ENCODE peak calls at places on chromosomes 13 and 19, in nine cellular contexts. One of them, this sample, is unnamed.

GRCh38 chr13:111484129-111484925 is 163.9 kb downstream of the TEX29 start:
- DNase-seq in CD4-positive, CD25-positive, alpha-beta regulatory T cell: no peak
- DNase-seq in T1000: no peak
- DNase-seq in cardiac fibroblast: no peak
- DNase-seq in heart right ventricle: no peak
- DNase-seq in NCI-H226: no peak
- DNase-seq in stimulated activated CD4-positive, alpha-beta T cell treated with anti-CD3 and anti-CD28 coated beads, Interleukin-12 subunit alpha, Interleukin-12 subunit beta, amount 100 ng/mL, for 4 hours: no peak
- DNase-seq in SJCRH30: no peak
- DNase-seq in H54: no peak
- DNase-seq in this sample: no peak

GRCh38 chr13:67223024-67223423 is 7.1 kb downstream of the PCDH9 start:
- DNase-seq in heart right ventricle: no peak
- DNase-seq in cardiac fibroblast: peak; percentile 48
- DNase-seq in stimulated activated CD4-positive, alpha-beta T cell treated with anti-CD3 and anti-CD28 coated beads, Interleukin-12 subunit alpha, Interleukin-12 subunit beta, amount 100 ng/mL, for 4 hours: no peak
- DNase-seq in NCI-H226: peak; percentile 4
- DNase-seq in H54: no peak
- DNase-seq in SJCRH30: no peak
- DNase-seq in CD4-positive, CD25-positive, alpha-beta regulatory T cell: no peak
- DNase-seq in T1000: no peak
- DNase-seq in this sample: no peak

GRCh38 chr19:18657590-18658365 is 20.9 kb downstream of the KLHL26 start:
- DNase-seq in CD4-positive, CD25-positive, alpha-beta regulatory T cell: no peak
- DNase-seq in T1000: peak; percentile 62
- DNase-seq in heart right ventricle: peak; percentile 84
- DNase-seq in NCI-H226: peak; percentile 98
- DNase-seq in SJCRH30: peak; percentile 68
- DNase-seq in H54: peak; percentile 82
- DNase-seq in cardiac fibroblast: peak; percentile 97
- DNase-seq in stimulated activated CD4-positive, alpha-beta T cell treated with anti-CD3 and anti-CD28 coated beads, Interleukin-12 subunit alpha, Interleukin-12 subunit beta, amount 100 ng/mL, for 4 hours: no peak
- DNase-seq in this sample: no peak

GRCh38 chr13:85204668-85205344 is 594.4 kb downstream of the SLITRK6 start:
- DNase-seq in stimulated activated CD4-positive, alpha-beta T cell treated with anti-CD3 and anti-CD28 coated beads, Interleukin-12 subunit alpha, Interleukin-12 subunit beta, amount 100 ng/mL, for 4 hours: no peak
- DNase-seq in heart right ventricle: no peak
- DNase-seq in cardiac fibroblast: no peak
- DNase-seq in H54: no peak
- DNase-seq in T1000: no peak
- DNase-seq in NCI-H226: no peak
- DNase-seq in SJCRH30: no peak
- DNase-seq in CD4-positive, CD25-positive, alpha-beta regulatory T cell: no peak
- DNase-seq in this sample: no peak

GRCh38 chr13:28273919-28274318 is 135.6 kb downstream of the PAN3 start:
- DNase-seq in SJCRH30: no peak
- DNase-seq in H54: no peak
- DNase-seq in NCI-H226: no peak
- DNase-seq in stimulated activated CD4-positive, alpha-beta T cell treated with anti-CD3 and anti-CD28 coated beads, Interleukin-12 subunit alpha, Interleukin-12 subunit beta, amount 100 ng/mL, for 4 hours: no peak
- DNase-seq in cardiac fibroblast: peak; percentile 3
- DNase-seq in heart right ventricle: no peak
- DNase-seq in T1000: no peak
- DNase-seq in CD4-positive, CD25-positive, alpha-beta regulatory T cell: no peak
- DNase-seq in this sample: peak; percentile 3

GRCh38 chr13:111422352-111422751 is 101.9 kb downstream of the TEX29 start:
- DNase-seq in H54: no peak
- DNase-seq in T1000: no peak
- DNase-seq in CD4-positive, CD25-positive, alpha-beta regulatory T cell: no peak
- DNase-seq in stimulated activated CD4-positive, alpha-beta T cell treated with anti-CD3 and anti-CD28 coated beads, Interleukin-12 subunit alpha, Interleukin-12 subunit beta, amount 100 ng/mL, for 4 hours: no peak
- DNase-seq in SJCRH30: no peak
- DNase-seq in cardiac fibroblast: no peak
- DNase-seq in heart right ventricle: no peak
- DNase-seq in NCI-H226: no peak
- DNase-seq in this sample: no peak

GRCh38 chr13:111666377-111666776 is 345.9 kb downstream of the TEX29 start:
- DNase-seq in stimulated activated CD4-positive, alpha-beta T cell treated with anti-CD3 and anti-CD28 coated beads, Interleukin-12 subunit alpha, Interleukin-12 subunit beta, amount 100 ng/mL, for 4 hours: no peak
- DNase-seq in CD4-positive, CD25-positive, alpha-beta regulatory T cell: no peak
- DNase-seq in H54: no peak
- DNase-seq in heart right ventricle: no peak
- DNase-seq in T1000: no peak
- DNase-seq in SJCRH30: no peak
- DNase-seq in NCI-H226: no peak
- DNase-seq in cardiac fibroblast: no peak
- DNase-seq in this sample: no peak

GRCh38 chr13:65914707-65915106 is 1315.4 kb downstream of the PCDH9 start:
- DNase-seq in H54: no peak
- DNase-seq in cardiac fibroblast: peak; percentile 72
- DNase-seq in NCI-H226: peak; percentile 71
- DNase-seq in stimulated activated CD4-positive, alpha-beta T cell treated with anti-CD3 and anti-CD28 coated beads, Interleukin-12 subunit alpha, Interleukin-12 subunit beta, amount 100 ng/mL, for 4 hours: no peak
- DNase-seq in T1000: no peak
- DNase-seq in CD4-positive, CD25-positive, alpha-beta regulatory T cell: no peak
- DNase-seq in SJCRH30: no peak
- DNase-seq in heart right ventricle: no peak
- DNase-seq in this sample: peak; percentile 63

GRCh38 chr13:21309542-21310172 is 133.2 kb downstream of the MRPL57 start:
- DNase-seq in T1000: no peak
- DNase-seq in H54: no peak
- DNase-seq in CD4-positive, CD25-positive, alpha-beta regulatory T cell: no peak
- DNase-seq in cardiac fibroblast: no peak
- DNase-seq in SJCRH30: no peak
- DNase-seq in stimulated activated CD4-positive, alpha-beta T cell treated with anti-CD3 and anti-CD28 coated beads, Interleukin-12 subunit alpha, Interleukin-12 subunit beta, amount 100 ng/mL, for 4 hours: no peak
- DNase-seq in NCI-H226: no peak
- DNase-seq in heart right ventricle: no peak
- DNase-seq in this sample: no peak

This sample was measured in cardiac muscle cell.